ENCODE peak calls at places on chromosome 21, in four cellular contexts. One of them, this sample, is unnamed.

GRCh38 chr21:42887321-42887720 is 5.8 kb upstream of the NDUFV3 start:
- DNase-seq in mucosa of gallbladder: no peak
- DNase-seq in D341Med: no peak
- DNase-seq in OCI-LY7: no peak
- DNase-seq in this sample: no peak

GRCh38 chr21:46052703-46053651 is 44.9 kb upstream of the COL6A2 start:
- DNase-seq in mucosa of gallbladder: no peak
- DNase-seq in D341Med: no peak
- DNase-seq in OCI-LY7: no peak
- DNase-seq in this sample: no peak

GRCh38 chr21:29238052-29238966 is 60.4 kb upstream of the BACH1 start:
- DNase-seq in mucosa of gallbladder: no peak
- DNase-seq in D341Med: no peak
- DNase-seq in OCI-LY7: no peak
- DNase-seq in this sample: no peak

GRCh38 chr21:34827445-34828235 is 158.8 kb downstream of the CLIC6 start:
- DNase-seq in mucosa of gallbladder: no peak
- DNase-seq in D341Med: no peak
- DNase-seq in OCI-LY7: no peak
- DNase-seq in this sample: no peak

GRCh38 chr21:36705679-36706481 is 7.0 kb downstream of the SIM2 start:
- DNase-seq in mucosa of gallbladder: no peak
- DNase-seq in D341Med: peak; percentile 51
- DNase-seq in OCI-LY7: no peak
- DNase-seq in this sample: no peak

GRCh38 chr21:35828161-35828560 is 232.2 kb downstream of the SETD4 start:
- DNase-seq in mucosa of gallbladder: no peak
- DNase-seq in D341Med: no peak
- DNase-seq in OCI-LY7: no peak
- DNase-seq in this sample: no peak

GRCh38 chr21:44079846-44080245 is 27.4 kb upstream of the PWP2 start:
- DNase-seq in mucosa of gallbladder: no peak
- DNase-seq in D341Med: no peak
- DNase-seq in OCI-LY7: no peak
- DNase-seq in this sample: no peak

GRCh38 chr21:20404915-20405314 is 593.3 kb upstream of the NCAM2 start:
- DNase-seq in mucosa of gallbladder: no peak
- DNase-seq in D341Med: no peak
- DNase-seq in OCI-LY7: no peak
- DNase-seq in this sample: no peak

GRCh38 chr21:46060596-46061061 is 37.3 kb upstream of the COL6A2 start:
- DNase-seq in mucosa of gallbladder: peak; percentile 47
- DNase-seq in D341Med: no peak
- DNase-seq in OCI-LY7: no peak
- DNase-seq in this sample: peak; percentile 93

GRCh38 chr21:45894891-45895777 is 86.4 kb upstream of the COL6A1 start:
- DNase-seq in mucosa of gallbladder: no peak
- DNase-seq in D341Med: no peak
- DNase-seq in OCI-LY7: no peak
- DNase-seq in this sample: no peak

GRCh38 chr21:37159949-37160348 is 86.9 kb downstream of the TTC3 start:
- DNase-seq in mucosa of gallbladder: no peak
- DNase-seq in D341Med: no peak
- DNase-seq in OCI-LY7: no peak
- DNase-seq in this sample: no peak

GRCh38 chr21:42461881-42462877 is 33.8 kb downstream of the RSPH1 start:
- DNase-seq in mucosa of gallbladder: peak; percentile 75
- DNase-seq in D341Med: peak; percentile 75
- DNase-seq in OCI-LY7: peak; percentile 66
- DNase-seq in this sample: no peak

GRCh38 chr21:25421327-25422028 is 185.8 kb downstream of the MRPL39 start:
- DNase-seq in mucosa of gallbladder: no peak
- DNase-seq in D341Med: peak; percentile 50
- DNase-seq in OCI-LY7: peak; percentile 50
- DNase-seq in this sample: peak; percentile 65

GRCh38 chr21:35086357-35086756 is 37.3 kb upstream of the RUNX1 start:
- DNase-seq in mucosa of gallbladder: no peak
- DNase-seq in D341Med: no peak
- DNase-seq in OCI-LY7: no peak
- DNase-seq in this sample: peak; percentile 5

GRCh38 chr21:45460611-45461368 is 55.8 kb downstream of the COL18A1 start:
- DNase-seq in mucosa of gallbladder: no peak
- DNase-seq in D341Med: no peak
- DNase-seq in OCI-LY7: no peak
- DNase-seq in this sample: peak; percentile 71

GRCh38 chr21:44740721-44741120 is 29.3 kb upstream of the TSPEAR start:
- DNase-seq in mucosa of gallbladder: no peak
- DNase-seq in D341Med: peak; percentile 18
- DNase-seq in OCI-LY7: no peak
- DNase-seq in this sample: no peak

GRCh38 chr21:25897383-25897782 is 162.6 kb downstream of the GABPA start:
- DNase-seq in mucosa of gallbladder: no peak
- DNase-seq in D341Med: no peak
- DNase-seq in OCI-LY7: no peak
- DNase-seq in this sample: no peak